ENCODE peak calls at places on chromosomes 13 and 19, in five cellular contexts. W, Z, U, V and T are unnamed samples.
A peak's percentile ranks its signal among the peaks of the same experiment; 100 is the strongest.

GRCh38 chr19:13920940-13921744 is 15.1 kb downstream of the CC2D1A start:
- DNase-seq in U (peak; percentile 44), V (peak; percentile 71), W (peak; percentile 53), Z (peak; percentile 57), T (peak; percentile 48)

GRCh38 chr13:64688893-64689677 is 2541.1 kb downstream of the PCDH9 start:
- DNase-seq in Z (peak; percentile 42), U (peak; percentile 81), V (no peak), W (peak; percentile 16), T (no peak)

GRCh38 chr19:24033962-24034342 is 53.0 kb upstream of the ZNF254 start:
- DNase-seq in W (peak; percentile 47), V (peak; percentile 56), Z (peak; percentile 71), U (peak; percentile 71), T (peak; percentile 62)

GRCh38 chr13:74662895-74663294 is 528.7 kb upstream of the KLF12 start:
- DNase-seq in W (no peak), V (no peak), Z (no peak), U (no peak), T (no peak)

GRCh38 chr19:3982701-3983541 is 2.3 kb downstream of the EEF2 start:
- DNase-seq in U (peak; percentile 74), Z (peak; percentile 71), W (peak; percentile 44), V (no peak), T (peak; percentile 83)

GRCh38 chr13:105441406-105441805 is 1094.1 kb downstream of the EFNB2 start:
- DNase-seq in W (no peak), V (no peak), Z (no peak), U (no peak), T (peak; percentile 17)

GRCh38 chr19:39557791-39558622 is 18.0 kb upstream of the EID2 start:
- DNase-seq in V (peak; percentile 78), W (no peak), Z (no peak), U (peak; percentile 11), T (peak; percentile 20)

GRCh38 chr19:6020972-6021805 is 43.2 kb upstream of the RANBP3 start:
- DNase-seq in Z (no peak), V (no peak), U (no peak), W (no peak), T (no peak)

GRCh38 chr19:48724796-48725753 is 5.5 kb upstream of the MAMSTR start:
- DNase-seq in Z (peak; percentile 81), U (peak; percentile 93), V (peak; percentile 63), W (peak; percentile 57), T (peak; percentile 88)

GRCh38 chr19:35249146-35249847 is 495 bp downstream of the LSR start:
- DNase-seq in Z (no peak), U (no peak), V (no peak), W (peak; percentile 45), T (peak; percentile 26)

GRCh38 chr19:35247526-35248309 is 1.1 kb upstream of the LSR start:
- DNase-seq in W (peak; percentile 89), Z (no peak), V (peak; percentile 85), U (no peak), T (peak; percentile 90)

GRCh38 chr19:35249848-35250711 is 1.3 kb downstream of the LSR start:
- DNase-seq in V (no peak), W (no peak), Z (no peak), U (no peak), T (no peak)

GRCh38 chr19:35246466-35247096 is 2.2 kb upstream of the LSR start:
- DNase-seq in U (no peak), Z (no peak), V (no peak), W (no peak), T (no peak)

DNA sequence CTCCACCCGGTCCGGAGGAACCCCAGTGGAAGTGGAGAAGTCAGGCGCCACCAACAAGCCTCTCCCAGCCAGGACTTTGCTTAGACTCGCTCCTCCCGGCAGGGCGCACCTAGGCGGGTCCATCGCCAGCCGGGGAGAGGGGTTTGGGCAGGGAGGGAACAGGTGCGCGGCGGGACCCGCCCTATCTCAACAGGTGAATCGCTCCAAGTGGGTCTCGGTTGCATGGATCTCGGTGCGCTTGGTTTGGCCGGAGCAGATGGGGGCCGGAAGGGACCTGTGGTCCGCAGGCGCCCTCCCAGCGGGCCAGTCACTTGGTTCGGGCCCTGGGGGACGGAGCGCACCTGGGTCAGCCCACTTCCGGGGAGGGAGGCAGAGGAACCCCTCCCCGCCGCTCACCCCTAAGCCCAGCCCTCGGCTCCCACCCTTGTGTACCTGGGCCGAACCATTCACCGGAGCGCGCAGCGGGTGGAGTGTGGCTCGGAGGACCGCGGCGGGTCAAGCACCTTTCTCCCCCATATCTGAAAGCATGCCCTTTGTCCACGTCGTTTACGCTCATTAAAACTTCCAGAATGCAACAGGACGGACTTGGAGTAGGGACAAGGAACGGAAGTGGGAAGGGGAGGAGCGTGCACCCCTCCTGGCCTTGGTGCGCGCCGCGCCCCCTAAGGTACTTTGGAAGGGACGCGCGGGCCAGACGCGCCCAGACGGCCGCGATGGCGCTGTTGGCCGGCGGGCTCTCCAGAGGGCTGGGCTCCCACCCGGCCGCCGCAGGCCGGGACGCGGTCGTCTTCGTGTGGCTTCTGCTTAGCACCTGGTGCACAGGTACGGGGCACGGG is at the start of gene LSR:
- DNase-seq in W (peak; percentile 98), Z (no peak), V (peak; percentile 95), U (no peak), T (peak; percentile 92)
- TF ChIP-seq CTCF in W (no peak), Z (no peak), V (no peak), U (no peak), T (no peak)

GRCh38 chr19:49862411-49863253 is 4.7 kb downstream of the PNKP start:
- DNase-seq in U (no peak), V (peak; percentile 21), Z (no peak), W (no peak), T (no peak)
- TF ChIP-seq CTCF in U (peak; percentile 24), V (peak; percentile 16), Z (peak; percentile 11), W (no peak), T (no peak)

GRCh38 chr13:90420683-90421082 is 926.8 kb upstream of the MIR17HG start:
- DNase-seq in Z (no peak), W (no peak), V (no peak), U (peak; percentile 13), T (no peak)
- TF ChIP-seq CTCF in Z (peak; percentile 22), W (no peak), V (no peak), U (peak; percentile 29), T (no peak)

DNA sequence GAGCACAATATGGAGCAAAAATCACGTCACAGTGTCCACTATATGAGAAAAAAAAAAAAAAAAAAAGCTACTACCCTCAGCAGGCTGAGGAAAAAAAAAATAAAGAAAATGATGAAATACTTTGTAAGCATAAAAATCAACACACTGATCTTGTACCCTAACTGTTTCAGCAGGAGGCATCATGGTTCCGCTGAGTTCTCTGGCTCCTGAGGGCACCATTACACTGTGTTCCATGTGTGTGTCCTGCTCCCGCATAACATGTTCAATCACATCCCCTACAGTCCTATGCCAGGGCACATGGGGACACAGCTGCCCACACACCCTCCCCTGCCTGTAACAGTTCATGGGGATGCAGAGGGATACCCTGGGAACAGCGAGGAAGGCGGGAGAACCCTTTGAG is 33.5 kb downstream of the DOCK9 start:
- DNase-seq in Z (no peak), V (no peak), W (no peak), U (no peak), T (no peak)
- TF ChIP-seq CTCF in Z (no peak), V (no peak), W (no peak), U (no peak), T (no peak)